ENCODE peak calls at places on chromosomes 4 and X, in five cellular contexts. One of them, this sample, is unnamed.

GRCh38 chr4:168857546-168858314 is 152.3 kb downstream of the CBR4 start:
- DNase-seq in K562: no peak
- DNase-seq in HepG2: no peak
- DNase-seq in BE2C: no peak
- DNase-seq in brain microvascular endothelial cell: peak; percentile 78
- DNase-seq in this sample: no peak

GRCh38 chrX:153487590-153488071 is 7.1 kb upstream of the BGN start:
- DNase-seq in K562: no peak
- DNase-seq in HepG2: no peak
- DNase-seq in BE2C: no peak
- DNase-seq in brain microvascular endothelial cell: no peak
- DNase-seq in this sample: no peak

GRCh38 chr4:67909910-67910905 is 26.4 kb upstream of the TMPRSS11D start:
- DNase-seq in K562: peak; percentile 30
- DNase-seq in HepG2: peak; percentile 4
- DNase-seq in BE2C: no peak
- DNase-seq in brain microvascular endothelial cell: no peak
- DNase-seq in this sample: no peak

GRCh38 chrX:112968351-112969133 is 127.9 kb upstream of the AMOT start:
- DNase-seq in K562: no peak
- DNase-seq in HepG2: no peak
- DNase-seq in BE2C: no peak
- DNase-seq in brain microvascular endothelial cell: no peak
- DNase-seq in this sample: no peak

GRCh38 chrX:105706041-105706440 is 116.3 kb upstream of the NRK start:
- DNase-seq in K562: no peak
- DNase-seq in HepG2: no peak
- DNase-seq in BE2C: no peak
- DNase-seq in brain microvascular endothelial cell: no peak
- DNase-seq in this sample: no peak

GRCh38 chrX:2264179-2265030 is 236.4 kb downstream of the DHRSX start:
- DNase-seq in K562: no peak
- DNase-seq in HepG2: no peak
- DNase-seq in BE2C: no peak
- DNase-seq in brain microvascular endothelial cell: no peak
- DNase-seq in this sample: no peak

GRCh38 chr4:2942037-2942531 is 21.1 kb downstream of the NOP14 start:
- DNase-seq in K562: no peak
- DNase-seq in HepG2: no peak
- DNase-seq in BE2C: no peak
- DNase-seq in brain microvascular endothelial cell: no peak
- DNase-seq in this sample: no peak

GRCh38 chrX:106479920-106480319 is 131.9 kb upstream of the RADX start:
- DNase-seq in K562: no peak
- DNase-seq in HepG2: no peak
- DNase-seq in BE2C: no peak
- DNase-seq in brain microvascular endothelial cell: no peak
- DNase-seq in this sample: no peak

GRCh38 chr4:15234585-15235126 is 193.2 kb upstream of the C1QTNF7 start:
- DNase-seq in K562: no peak
- DNase-seq in HepG2: no peak
- DNase-seq in BE2C: no peak
- DNase-seq in brain microvascular endothelial cell: peak; percentile 87
- DNase-seq in this sample: no peak

GRCh38 chrX:107449490-107450175 is at the start of gene FRMPD3:
- DNase-seq in K562: no peak
- DNase-seq in HepG2: no peak
- DNase-seq in BE2C: no peak
- DNase-seq in brain microvascular endothelial cell: no peak
- DNase-seq in this sample: no peak

GRCh38 chr4:169815606-169816005 is 57.9 kb upstream of the HPF1 start:
- DNase-seq in K562: no peak
- DNase-seq in HepG2: peak; percentile 2
- DNase-seq in BE2C: no peak
- DNase-seq in brain microvascular endothelial cell: no peak
- DNase-seq in this sample: no peak

GRCh38 chrX:107047622-107048021 is 47.6 kb upstream of the MORC4 start:
- DNase-seq in K562: no peak
- DNase-seq in HepG2: no peak
- DNase-seq in BE2C: no peak
- DNase-seq in brain microvascular endothelial cell: no peak
- DNase-seq in this sample: no peak

GRCh38 chr4:16443504-16444088 is 217.3 kb upstream of the TAPT1 start:
- DNase-seq in K562: peak; percentile 54
- DNase-seq in HepG2: peak; percentile 30
- DNase-seq in BE2C: no peak
- DNase-seq in brain microvascular endothelial cell: peak; percentile 39
- DNase-seq in this sample: no peak

GRCh38 chr4:95106408-95106928 is 348.7 kb downstream of the BMPR1B start:
- DNase-seq in K562: no peak
- DNase-seq in HepG2: no peak
- DNase-seq in BE2C: no peak
- DNase-seq in brain microvascular endothelial cell: peak; percentile 38
- DNase-seq in this sample: no peak

GRCh38 chr4:150943831-150944230 is 71.3 kb downstream of the LRBA start:
- DNase-seq in K562: peak; percentile 74
- DNase-seq in HepG2: no peak
- DNase-seq in BE2C: no peak
- DNase-seq in brain microvascular endothelial cell: no peak
- DNase-seq in this sample: no peak

GRCh38 chr4:128519163-128519810 is 231.7 kb upstream of the PGRMC2 start:
- DNase-seq in K562: no peak
- DNase-seq in HepG2: no peak
- DNase-seq in BE2C: peak; percentile 65
- DNase-seq in brain microvascular endothelial cell: no peak
- DNase-seq in this sample: no peak

GRCh38 chr4:19678763-19679162 is 572.9 kb upstream of the SLIT2 start:
- DNase-seq in K562: no peak
- DNase-seq in HepG2: no peak
- DNase-seq in BE2C: no peak
- DNase-seq in brain microvascular endothelial cell: peak; percentile 49
- DNase-seq in this sample: no peak

GRCh38 chr4:19736968-19737756 is 514.5 kb upstream of the SLIT2 start:
- DNase-seq in K562: no peak
- DNase-seq in HepG2: no peak
- DNase-seq in BE2C: no peak
- DNase-seq in brain microvascular endothelial cell: no peak
- DNase-seq in this sample: peak; percentile 28

GRCh38 chr4:37243061-37243460 is 1.5 kb upstream of the NWD2 start:
- DNase-seq in K562: no peak
- DNase-seq in HepG2: no peak
- DNase-seq in BE2C: no peak
- DNase-seq in brain microvascular endothelial cell: no peak
- DNase-seq in this sample: no peak

GRCh38 chrX:15530318-15530717 is 29.7 kb downstream of the BMX start:
- DNase-seq in K562: peak; percentile 84
- DNase-seq in HepG2: no peak
- DNase-seq in BE2C: no peak
- DNase-seq in brain microvascular endothelial cell: no peak
- DNase-seq in this sample: no peak

GRCh38 chr4:70759126-70759525 is 37.4 kb downstream of the RUFY3 start:
- DNase-seq in K562: no peak
- DNase-seq in HepG2: no peak
- DNase-seq in BE2C: no peak
- DNase-seq in brain microvascular endothelial cell: peak; percentile 18
- DNase-seq in this sample: no peak

GRCh38 chrX:1244164-1245076 is 24.2 kb upstream of the CSF2RA start:
- DNase-seq in K562: peak; percentile 5
- DNase-seq in HepG2: no peak
- DNase-seq in BE2C: no peak
- DNase-seq in brain microvascular endothelial cell: no peak
- DNase-seq in this sample: no peak

GRCh38 chrX:40571600-40571999 is 9.2 kb upstream of the ATP6AP2 start:
- DNase-seq in K562: no peak
- DNase-seq in HepG2: no peak
- DNase-seq in BE2C: no peak
- DNase-seq in brain microvascular endothelial cell: no peak
- DNase-seq in this sample: no peak

GRCh38 chrX:40570346-40571093 is 10.2 kb upstream of the ATP6AP2 start:
- DNase-seq in K562: peak; percentile 9
- DNase-seq in HepG2: no peak
- DNase-seq in BE2C: no peak
- DNase-seq in brain microvascular endothelial cell: no peak
- DNase-seq in this sample: no peak

GRCh38 chrX:40578039-40578438 is 2.7 kb upstream of the ATP6AP2 start:
- DNase-seq in K562: peak; percentile 10
- DNase-seq in HepG2: peak; percentile 40
- DNase-seq in BE2C: no peak
- DNase-seq in brain microvascular endothelial cell: no peak
- DNase-seq in this sample: no peak

GRCh38 chrX:40576291-40576690 is 4.5 kb upstream of the ATP6AP2 start:
- DNase-seq in K562: no peak
- DNase-seq in HepG2: no peak
- DNase-seq in BE2C: no peak
- DNase-seq in brain microvascular endothelial cell: no peak
- DNase-seq in this sample: no peak

GRCh38 chrX:40573763-40574162 is 7.0 kb upstream of the ATP6AP2 start:
- DNase-seq in K562: peak; percentile 69
- DNase-seq in HepG2: peak; percentile 18
- DNase-seq in BE2C: peak; percentile 21
- DNase-seq in brain microvascular endothelial cell: peak; percentile 11
- DNase-seq in this sample: no peak
- TF ChIP-seq CTCF in K562: peak; percentile 83
- TF ChIP-seq CTCF in HepG2: peak; percentile 69
- TF ChIP-seq CTCF in BE2C: peak; percentile 80
- TF ChIP-seq CTCF in brain microvascular endothelial cell: peak; percentile 82
- TF ChIP-seq CTCF in this sample: peak; percentile 80

GRCh38 chr4:110163327-110164070 is 34.9 kb downstream of the ELOVL6 start:
- DNase-seq in K562: no peak
- DNase-seq in HepG2: no peak
- DNase-seq in BE2C: no peak
- DNase-seq in brain microvascular endothelial cell: peak; percentile 82
- DNase-seq in this sample: no peak
- H3K4me3 ChIP-seq in K562: no peak overlapping the region
- H3K4me3 ChIP-seq in HepG2: no peak overlapping the region
- H3K4me3 ChIP-seq in BE2C: no peak overlapping the region
- H3K4me3 ChIP-seq in brain microvascular endothelial cell: no peak overlapping the region
- H3K4me3 ChIP-seq in this sample: no peak overlapping the region

DNA sequence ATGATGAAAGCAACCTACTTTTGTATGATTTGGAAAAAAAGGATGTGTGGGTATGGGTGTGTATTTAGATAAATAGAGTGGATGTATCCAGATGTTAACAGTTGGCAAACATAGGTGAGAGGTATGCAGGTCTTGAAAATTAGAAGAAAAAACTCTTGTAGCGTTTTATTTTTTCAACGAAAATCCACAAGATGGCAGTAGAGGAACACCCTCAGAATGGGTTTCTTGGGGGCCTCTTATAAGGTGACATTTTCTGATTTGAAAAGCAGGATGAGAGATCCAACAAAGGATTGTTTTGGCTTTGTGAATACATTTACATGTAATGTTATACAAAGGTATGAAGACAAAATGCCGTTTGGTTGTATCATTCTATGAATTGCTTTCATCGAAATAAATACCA is 68.3 kb downstream of the FMR1NB start:
- DNase-seq in K562: peak; percentile 35
- DNase-seq in HepG2: peak; percentile 22
- DNase-seq in BE2C: no peak
- DNase-seq in brain microvascular endothelial cell: no peak
- DNase-seq in this sample: no peak
- TF ChIP-seq CTCF in K562: peak; percentile 23
- TF ChIP-seq CTCF in HepG2: peak; percentile 39
- TF ChIP-seq CTCF in BE2C: peak; percentile 46
- TF ChIP-seq CTCF in brain microvascular endothelial cell: peak; percentile 41
- TF ChIP-seq CTCF in this sample: peak; percentile 57

DNA sequence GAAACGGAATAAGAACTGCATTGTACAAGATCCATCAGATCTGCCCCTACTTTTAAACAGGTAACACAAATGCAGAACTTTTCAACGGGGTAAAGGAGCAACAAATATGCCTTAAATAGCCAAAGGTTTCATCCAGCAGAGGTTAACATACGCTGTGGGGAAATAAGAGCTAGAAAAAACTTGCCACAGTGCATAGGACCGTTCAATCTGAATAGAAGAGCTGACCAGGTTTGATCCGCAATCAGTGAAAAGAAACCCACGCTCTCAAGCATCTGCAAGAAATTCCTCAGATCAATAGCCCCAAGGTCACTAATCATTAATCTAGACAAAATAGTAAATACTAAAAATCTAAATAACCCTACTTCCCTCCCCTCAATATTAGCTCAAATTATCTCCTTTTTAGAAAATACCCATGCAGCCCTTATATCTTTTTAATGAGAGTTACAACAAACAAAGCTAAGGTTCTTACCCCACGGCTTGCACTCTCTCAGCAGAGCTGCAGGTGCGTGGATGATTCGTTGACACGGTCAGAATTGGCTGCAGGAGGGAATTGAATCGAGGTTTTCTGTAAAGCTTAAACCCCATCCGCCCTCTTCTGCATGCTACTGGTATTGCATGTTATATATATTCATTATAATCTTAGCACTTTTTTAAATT is at the start of gene TLR10:
- DNase-seq in K562: peak; percentile 60
- DNase-seq in HepG2: peak; percentile 20
- DNase-seq in BE2C: peak; percentile 55
- DNase-seq in brain microvascular endothelial cell: peak; percentile 40
- DNase-seq in this sample: no peak
- H3K4me3 ChIP-seq in K562: no peak within 1 kb of the TSS
- H3K4me3 ChIP-seq in HepG2: no peak within 1 kb of the TSS
- H3K4me3 ChIP-seq in BE2C: no peak within 1 kb of the TSS
- H3K4me3 ChIP-seq in brain microvascular endothelial cell: no peak within 1 kb of the TSS
- H3K4me3 ChIP-seq in this sample: no peak within 1 kb of the TSS

GRCh38 chr4:53711916-53712315 is 120.6 kb upstream of the LNX1 start:
- DNase-seq in K562: no peak
- DNase-seq in HepG2: no peak
- DNase-seq in BE2C: no peak
- DNase-seq in brain microvascular endothelial cell: no peak
- DNase-seq in this sample: no peak

GRCh38 chr4:53713296-53713695 is 122.0 kb upstream of the LNX1 start:
- DNase-seq in K562: no peak
- DNase-seq in HepG2: no peak
- DNase-seq in BE2C: peak; percentile 20
- DNase-seq in brain microvascular endothelial cell: peak; percentile 60
- DNase-seq in this sample: no peak

GRCh38 chr4:53712326-53712725 is 121.0 kb upstream of the LNX1 start:
- DNase-seq in K562: no peak
- DNase-seq in HepG2: no peak
- DNase-seq in BE2C: no peak
- DNase-seq in brain microvascular endothelial cell: no peak
- DNase-seq in this sample: no peak

GRCh38 chr4:53706422-53707032 is 115.2 kb upstream of the LNX1 start:
- DNase-seq in K562: peak; percentile 38
- DNase-seq in HepG2: peak; percentile 35
- DNase-seq in BE2C: no peak
- DNase-seq in brain microvascular endothelial cell: peak; percentile 47
- DNase-seq in this sample: no peak

DNA sequence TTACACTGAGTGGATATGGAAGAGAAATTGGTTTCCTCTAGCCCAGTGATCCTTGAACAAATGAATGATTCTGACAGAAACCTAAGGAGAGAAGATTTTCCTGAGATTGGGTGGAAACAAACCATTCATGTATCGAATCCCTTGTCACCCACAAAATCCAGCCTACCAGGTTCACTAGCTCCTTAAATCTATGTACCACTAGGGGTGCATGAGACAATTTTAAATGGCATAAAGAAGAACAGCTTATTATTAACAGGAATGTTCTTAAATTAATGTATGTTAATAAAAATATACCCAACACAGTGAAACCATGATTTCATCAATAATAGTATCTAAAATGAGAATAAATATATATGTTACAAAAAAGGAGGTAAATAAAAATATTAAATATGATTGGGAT is 118.4 kb upstream of the LNX1 start:
- DNase-seq in K562: no peak
- DNase-seq in HepG2: no peak
- DNase-seq in BE2C: no peak
- DNase-seq in brain microvascular endothelial cell: no peak
- DNase-seq in this sample: no peak
- TF ChIP-seq CTCF in K562: no peak
- TF ChIP-seq CTCF in HepG2: no peak
- TF ChIP-seq CTCF in BE2C: peak; percentile 8
- TF ChIP-seq CTCF in brain microvascular endothelial cell: peak; percentile 30
- TF ChIP-seq CTCF in this sample: peak; percentile 12